ENCODE peak calls at places on chromosomes 2 and 18, in six cellular contexts. One of them, this sample, is unnamed.

GRCh38 chr2:52343010-52343409 is 1311.1 kb upstream of the NRXN1 start:
- DNase-seq in adrenal gland: no peak
- DNase-seq in fibroblast of mammary gland: no peak
- DNase-seq in HCT116: no peak
- DNase-seq in hepatocyte: no peak
- DNase-seq in suprapubic skin: no peak
- DNase-seq in this sample: no peak

GRCh38 chr2:231525248-231526163 is 4.7 kb downstream of the NMUR1 start:
- DNase-seq in HCT116: no peak
- DNase-seq in hepatocyte: no peak
- DNase-seq in fibroblast of mammary gland: no peak
- DNase-seq in adrenal gland: no peak
- DNase-seq in suprapubic skin: no peak
- DNase-seq in this sample: no peak

GRCh38 chr18:79136742-79137141 is 67.5 kb downstream of the ATP9B start:
- DNase-seq in suprapubic skin: no peak
- DNase-seq in hepatocyte: no peak
- DNase-seq in HCT116: no peak
- DNase-seq in fibroblast of mammary gland: peak; percentile 20
- DNase-seq in adrenal gland: no peak
- DNase-seq in this sample: no peak

GRCh38 chr2:154934213-154934612 is 235.7 kb downstream of the KCNJ3 start:
- DNase-seq in adrenal gland: no peak
- DNase-seq in HCT116: no peak
- DNase-seq in suprapubic skin: no peak
- DNase-seq in hepatocyte: no peak
- DNase-seq in fibroblast of mammary gland: no peak
- DNase-seq in this sample: no peak

GRCh38 chr18:68428026-68428425 is 286.9 kb downstream of the TMX3 start:
- DNase-seq in adrenal gland: no peak
- DNase-seq in suprapubic skin: no peak
- DNase-seq in HCT116: no peak
- DNase-seq in fibroblast of mammary gland: peak; percentile 94
- DNase-seq in hepatocyte: peak; percentile 17
- DNase-seq in this sample: no peak

GRCh38 chr2:138516030-138516704 is 14.6 kb downstream of the SPOPL start:
- DNase-seq in adrenal gland: no peak
- DNase-seq in suprapubic skin: no peak
- DNase-seq in HCT116: no peak
- DNase-seq in fibroblast of mammary gland: no peak
- DNase-seq in hepatocyte: peak; percentile 22
- DNase-seq in this sample: no peak

GRCh38 chr2:198957183-198957582 is 500.6 kb downstream of the SATB2 start:
- DNase-seq in adrenal gland: no peak
- DNase-seq in suprapubic skin: no peak
- DNase-seq in HCT116: no peak
- DNase-seq in hepatocyte: no peak
- DNase-seq in fibroblast of mammary gland: no peak
- DNase-seq in this sample: no peak

GRCh38 chr2:210558708-210559107 is 2.3 kb downstream of the CPS1 start:
- DNase-seq in suprapubic skin: no peak
- DNase-seq in hepatocyte: no peak
- DNase-seq in HCT116: no peak
- DNase-seq in adrenal gland: no peak
- DNase-seq in fibroblast of mammary gland: peak; percentile 30
- DNase-seq in this sample: no peak

GRCh38 chr18:79631761-79632446 is 47.7 kb upstream of the CTDP1 start:
- DNase-seq in fibroblast of mammary gland: no peak
- DNase-seq in hepatocyte: no peak
- DNase-seq in suprapubic skin: no peak
- DNase-seq in HCT116: no peak
- DNase-seq in adrenal gland: no peak
- DNase-seq in this sample: no peak

GRCh38 chr2:120013569-120014223 is 819 bp downstream of the EPB41L5 start:
- DNase-seq in hepatocyte: no peak
- DNase-seq in suprapubic skin: no peak
- DNase-seq in adrenal gland: peak; percentile 21
- DNase-seq in HCT116: peak; percentile 19
- DNase-seq in fibroblast of mammary gland: peak; percentile 18
- DNase-seq in this sample: no peak

GRCh38 chr2:234950730-234951385 is 959 bp upstream of the SH3BP4 start:
- DNase-seq in suprapubic skin: no peak
- DNase-seq in HCT116: no peak
- DNase-seq in fibroblast of mammary gland: peak; percentile 55
- DNase-seq in adrenal gland: no peak
- DNase-seq in hepatocyte: no peak
- DNase-seq in this sample: no peak

GRCh38 chr2:238322001-238322411 is 1.7 kb downstream of the TRAF3IP1 start:
- DNase-seq in adrenal gland: no peak
- DNase-seq in HCT116: no peak
- DNase-seq in fibroblast of mammary gland: no peak
- DNase-seq in hepatocyte: no peak
- DNase-seq in suprapubic skin: peak; percentile 61
- DNase-seq in this sample: no peak

GRCh38 chr2:111668741-111669140 is 215.3 kb downstream of the ANAPC1 start:
- DNase-seq in hepatocyte: no peak
- DNase-seq in HCT116: no peak
- DNase-seq in fibroblast of mammary gland: no peak
- DNase-seq in adrenal gland: no peak
- DNase-seq in suprapubic skin: no peak
- DNase-seq in this sample: no peak

GRCh38 chr18:42045346-42045745 is 90.3 kb downstream of the PIK3C3 start:
- DNase-seq in fibroblast of mammary gland: peak; percentile 52
- DNase-seq in suprapubic skin: no peak
- DNase-seq in HCT116: no peak
- DNase-seq in adrenal gland: no peak
- DNase-seq in hepatocyte: peak; percentile 9
- DNase-seq in this sample: no peak

GRCh38 chr2:35293261-35293660 is 1062.3 kb upstream of the CRIM1 start:
- DNase-seq in fibroblast of mammary gland: no peak
- DNase-seq in hepatocyte: no peak
- DNase-seq in HCT116: no peak
- DNase-seq in adrenal gland: no peak
- DNase-seq in suprapubic skin: no peak
- DNase-seq in this sample: no peak

GRCh38 chr2:48601349-48601748 is 16.3 kb upstream of the GTF2A1L start:
- DNase-seq in fibroblast of mammary gland: peak; percentile 8
- DNase-seq in hepatocyte: peak; percentile 59
- DNase-seq in suprapubic skin: no peak
- DNase-seq in HCT116: peak; percentile 41
- DNase-seq in adrenal gland: peak; percentile 10
- DNase-seq in this sample: no peak

GRCh38 chr2:237774811-237775553 is 23.6 kb upstream of the RBM44 start:
- DNase-seq in adrenal gland: peak; percentile 56
- DNase-seq in HCT116: peak; percentile 56
- DNase-seq in hepatocyte: peak; percentile 63
- DNase-seq in fibroblast of mammary gland: peak; percentile 58
- DNase-seq in suprapubic skin: peak; percentile 69
- DNase-seq in this sample: peak; percentile 35

GRCh38 chr2:206543073-206543472 is 99.2 kb upstream of the FAM237A start:
- DNase-seq in fibroblast of mammary gland: no peak
- DNase-seq in hepatocyte: no peak
- DNase-seq in suprapubic skin: no peak
- DNase-seq in HCT116: no peak
- DNase-seq in adrenal gland: no peak
- DNase-seq in this sample: no peak

GRCh38 chr2:24793752-24794477 is 690 bp downstream of the CENPO start:
- DNase-seq in HCT116: no peak
- DNase-seq in fibroblast of mammary gland: peak; percentile 33
- DNase-seq in hepatocyte: peak; percentile 19
- DNase-seq in suprapubic skin: no peak
- DNase-seq in adrenal gland: no peak
- DNase-seq in this sample: no peak

GRCh38 chr2:171146633-171147032 is 14.1 kb downstream of the TLK1 start:
- DNase-seq in hepatocyte: no peak
- DNase-seq in suprapubic skin: no peak
- DNase-seq in fibroblast of mammary gland: no peak
- DNase-seq in adrenal gland: no peak
- DNase-seq in HCT116: no peak
- DNase-seq in this sample: no peak

GRCh38 chr18:23596183-23596582 is 9.9 kb upstream of the NPC1 start:
- DNase-seq in suprapubic skin: no peak
- DNase-seq in HCT116: no peak
- DNase-seq in hepatocyte: no peak
- DNase-seq in adrenal gland: peak; percentile 47
- DNase-seq in fibroblast of mammary gland: no peak
- DNase-seq in this sample: no peak

GRCh38 chr2:133635115-133635514 is 66.9 kb upstream of the NCKAP5 start:
- DNase-seq in HCT116: no peak
- DNase-seq in fibroblast of mammary gland: no peak
- DNase-seq in suprapubic skin: no peak
- DNase-seq in hepatocyte: no peak
- DNase-seq in adrenal gland: no peak
- DNase-seq in this sample: no peak

DNA sequence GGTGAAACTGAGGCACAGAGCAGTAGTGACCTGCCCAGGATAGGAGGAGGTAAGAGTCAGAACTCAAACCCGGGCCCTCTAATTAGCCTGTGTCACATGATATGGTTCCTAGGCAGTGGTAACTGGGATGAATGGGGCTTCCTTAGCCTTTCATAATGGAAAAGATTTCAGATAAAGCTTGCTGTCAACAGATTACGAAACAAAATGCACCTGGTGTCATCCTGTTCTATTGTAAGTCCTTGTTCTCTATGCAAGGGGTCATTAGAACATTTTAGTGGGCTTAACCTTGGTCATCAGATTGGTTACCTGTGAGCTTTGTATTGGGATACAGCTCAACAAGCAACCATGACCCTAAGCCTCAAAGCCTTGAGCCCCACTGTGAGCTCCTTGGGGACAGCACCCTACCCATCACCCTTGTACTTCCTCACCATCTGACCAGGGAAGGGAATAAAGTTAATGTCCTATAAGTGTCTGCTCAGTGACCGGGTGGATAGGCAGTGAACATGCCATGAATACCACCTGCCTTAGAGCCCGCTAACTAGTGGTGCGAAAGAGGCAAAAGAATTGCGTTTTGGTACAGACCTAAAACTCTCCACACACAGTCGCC is 70.3 kb upstream of the RMDN2 start:
- DNase-seq in adrenal gland: no peak
- DNase-seq in fibroblast of mammary gland: no peak
- DNase-seq in suprapubic skin: no peak
- DNase-seq in HCT116: no peak
- DNase-seq in hepatocyte: no peak
- DNase-seq in this sample: no peak
- H3K4me3 ChIP-seq in adrenal gland: no peak overlapping the region
- H3K4me3 ChIP-seq in fibroblast of mammary gland: no peak overlapping the region
- H3K4me3 ChIP-seq in suprapubic skin: no peak overlapping the region
- H3K4me3 ChIP-seq in HCT116: no peak overlapping the region
- H3K4me3 ChIP-seq in hepatocyte: no peak overlapping the region
- H3K4me3 ChIP-seq in this sample: no peak overlapping the region

DNA sequence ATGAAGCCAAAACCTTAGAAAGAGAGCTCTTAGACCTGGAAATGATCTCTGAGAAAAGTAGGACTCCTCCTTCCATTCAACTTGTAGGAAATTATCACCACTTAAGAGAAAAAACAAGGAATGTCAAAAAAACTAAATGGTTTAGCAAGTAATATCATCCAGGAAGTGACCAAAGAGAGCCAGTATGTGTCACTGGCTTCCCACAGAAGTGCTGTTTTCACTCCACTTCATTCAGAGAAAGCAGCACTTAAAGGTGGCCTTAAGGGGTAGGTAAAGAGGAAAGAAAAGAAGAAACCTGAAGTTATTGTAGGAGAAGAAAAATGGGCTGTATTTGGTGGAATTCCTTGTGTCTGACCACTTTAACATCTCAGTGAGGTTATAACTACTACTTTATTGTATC is 414.4 kb upstream of the ETAA1 start:
- DNase-seq in hepatocyte: no peak
- DNase-seq in suprapubic skin: no peak
- DNase-seq in adrenal gland: no peak
- DNase-seq in fibroblast of mammary gland: peak; percentile 20
- DNase-seq in HCT116: no peak
- DNase-seq in this sample: no peak
- H3K4me3 ChIP-seq in hepatocyte: no peak overlapping the region
- H3K4me3 ChIP-seq in suprapubic skin: no peak overlapping the region
- H3K4me3 ChIP-seq in adrenal gland: no peak overlapping the region
- H3K4me3 ChIP-seq in fibroblast of mammary gland: no peak overlapping the region
- H3K4me3 ChIP-seq in HCT116: no peak overlapping the region
- H3K4me3 ChIP-seq in this sample: no peak overlapping the region

DNA sequence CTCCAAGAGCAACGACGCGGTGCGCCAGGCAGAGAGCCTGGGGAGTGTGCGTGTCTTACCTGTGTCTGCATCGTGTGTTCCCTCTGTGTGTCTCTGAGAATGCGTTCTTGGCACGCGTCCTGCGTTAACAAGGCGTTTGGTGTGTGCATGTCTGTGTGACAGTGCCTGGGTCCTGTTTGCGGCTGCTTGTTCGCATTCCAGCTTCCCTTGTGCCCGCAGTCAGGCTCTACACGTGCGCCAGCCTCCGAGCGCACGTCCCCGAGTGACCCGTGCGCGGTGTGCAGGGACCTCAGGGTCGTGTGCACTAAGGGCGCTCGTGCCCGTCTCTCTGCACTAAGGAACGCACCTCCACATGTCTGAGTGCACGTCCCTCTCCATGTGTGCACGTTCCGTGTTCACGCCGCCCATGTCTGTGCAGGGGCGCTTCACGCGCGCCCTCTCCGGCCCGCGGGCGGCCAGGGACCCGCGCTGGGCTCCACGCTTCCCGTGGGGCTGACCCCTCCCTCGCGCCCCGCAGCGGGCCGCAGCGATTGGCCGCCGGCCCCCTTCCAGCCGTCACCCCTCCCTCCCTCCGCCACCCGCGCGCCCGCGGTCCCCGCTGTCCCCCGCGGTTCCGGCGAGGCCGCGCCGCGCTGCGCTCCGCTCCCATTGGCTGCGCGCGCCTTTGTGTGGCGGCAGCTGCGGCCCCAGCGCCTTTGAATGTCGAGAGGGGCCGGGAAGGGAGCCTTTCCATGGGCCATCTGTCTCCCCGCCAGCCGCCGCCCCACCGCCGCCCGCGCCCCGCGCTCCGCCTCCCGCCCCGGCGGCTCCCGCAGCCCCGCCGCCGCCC is 229.4 kb downstream of the HAUS1 start:
- DNase-seq in adrenal gland: no peak
- DNase-seq in hepatocyte: peak; percentile 37
- DNase-seq in fibroblast of mammary gland: no peak
- DNase-seq in HCT116: peak; percentile 22
- DNase-seq in suprapubic skin: peak; percentile 25
- DNase-seq in this sample: no peak
- H3K4me3 ChIP-seq in adrenal gland: no peak overlapping the region
- H3K4me3 ChIP-seq in hepatocyte: peak overlapping the region; percentile 55
- H3K4me3 ChIP-seq in fibroblast of mammary gland: no peak overlapping the region
- H3K4me3 ChIP-seq in HCT116: peak overlapping the region; percentile 71
- H3K4me3 ChIP-seq in suprapubic skin: peak overlapping the region; percentile 70
- H3K4me3 ChIP-seq in this sample: peak overlapping the region; percentile 11

DNA sequence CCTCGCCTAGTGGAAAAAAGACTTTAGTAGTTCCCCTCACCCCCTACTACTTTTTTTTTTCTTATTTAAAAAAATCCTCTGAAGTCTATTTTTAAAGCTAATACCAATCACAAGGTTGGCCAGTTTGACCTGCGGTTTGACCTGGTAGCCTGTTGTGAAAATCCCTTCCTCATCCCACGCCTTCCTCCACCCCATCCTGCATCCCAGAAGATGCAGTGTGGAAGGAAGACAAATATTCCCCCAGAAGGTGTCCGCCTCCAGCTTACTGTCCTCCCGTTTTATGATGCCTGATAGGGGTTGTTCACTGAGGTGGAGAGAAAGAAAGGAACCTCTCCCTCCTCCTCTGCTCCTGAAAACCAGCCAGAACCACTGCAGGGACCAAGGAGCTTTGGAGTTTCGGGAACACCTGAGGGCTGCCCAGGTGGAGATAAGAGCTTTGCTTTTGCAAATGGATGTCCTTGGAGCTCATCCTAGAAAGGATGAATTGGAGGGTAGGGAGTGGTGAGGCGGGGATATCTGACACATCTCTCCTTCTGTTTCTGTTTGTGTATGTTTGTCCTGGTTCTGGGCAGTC is 909 bp downstream of the ATP6V1C2 start:
- DNase-seq in adrenal gland: no peak
- DNase-seq in suprapubic skin: no peak
- DNase-seq in fibroblast of mammary gland: no peak
- DNase-seq in HCT116: no peak
- DNase-seq in hepatocyte: no peak
- DNase-seq in this sample: no peak
- H3K4me3 ChIP-seq in adrenal gland: no peak overlapping the region
- H3K4me3 ChIP-seq in suprapubic skin: peak overlapping the region; percentile 56
- H3K4me3 ChIP-seq in fibroblast of mammary gland: no peak overlapping the region
- H3K4me3 ChIP-seq in HCT116: peak overlapping the region; percentile 58
- H3K4me3 ChIP-seq in hepatocyte: no peak overlapping the region
- H3K4me3 ChIP-seq in this sample: peak overlapping the region; percentile 46

This sample was measured in Panc1.